ENCODE peak calls at places on chromosomes 1 and 21, in seven cellular contexts. V is CD8-positive, alpha-beta T cell; Q is mucosa of descending colon; F is brain microvascular endothelial cell; N is cardiac muscle cell; J is Peyer's patch; E is iPS DF 6.9. G is an unnamed sample.

GRCh38 chr1:115194571-115194970 is 105.3 kb upstream of the TSPAN2 start:
- DNase-seq in V (no peak), Q (no peak), F (no peak), N (no peak), J (no peak), E (no peak), G (no peak)

GRCh38 chr1:59498640-59499039 is 201.7 kb downstream of the FGGY start:
- DNase-seq in V (no peak), Q (no peak), F (no peak), N (peak; percentile 59), J (no peak), E (no peak), G (no peak)

GRCh38 chr1:205977348-205978014 is 25.7 kb downstream of the RAB7B start:
- DNase-seq in V (peak; percentile 78), Q (peak; percentile 77), F (peak; percentile 55), N (peak; percentile 88), J (peak; percentile 79), E (peak; percentile 68), G (peak; percentile 69)

GRCh38 chr1:169044296-169044695 is 62.2 kb upstream of the ATP1B1 start:
- DNase-seq in V (peak; percentile 30), Q (no peak), F (no peak), N (no peak), J (no peak), E (no peak), G (peak; percentile 44)

GRCh38 chr1:61754545-61754944 is 12.3 kb downstream of the PATJ start:
- DNase-seq in V (no peak), Q (no peak), F (no peak), N (no peak), J (no peak), E (no peak), G (no peak)

GRCh38 chr1:147207192-147207591 is 17.9 kb downstream of the FMO5 start:
- DNase-seq in V (no peak), Q (no peak), F (no peak), N (no peak), J (no peak), E (no peak), G (no peak)

GRCh38 chr1:58064281-58064680 is 482.2 kb downstream of the OMA1 start:
- DNase-seq in V (no peak), Q (no peak), F (no peak), N (no peak), J (no peak), E (no peak), G (no peak)

GRCh38 chr1:245716561-245716960 is 561.8 kb downstream of the KIF26B start:
- DNase-seq in V (no peak), Q (no peak), F (no peak), N (no peak), J (no peak), E (no peak), G (no peak)

GRCh38 chr1:176789571-176790090 is 326.7 kb downstream of the PAPPA2 start:
- DNase-seq in V (no peak), Q (no peak), F (no peak), N (no peak), J (no peak), E (no peak), G (no peak)

GRCh38 chr1:108016451-108016920 is 51.5 kb upstream of the VAV3 start:
- DNase-seq in V (no peak), Q (no peak), F (peak; percentile 87), N (peak; percentile 97), J (no peak), E (no peak), G (no peak)

GRCh38 chr1:35718492-35719336 is at the start of gene C1orf216:
- DNase-seq in V (peak; percentile 73), Q (peak; percentile 68), F (peak; percentile 53), N (peak; percentile 90), J (peak; percentile 69), E (no peak), G (peak; percentile 70)

GRCh38 chr21:43355925-43356289 is 71.0 kb downstream of the SIK1 start:
- DNase-seq in V (no peak), Q (no peak), F (no peak), N (no peak), J (no peak), E (no peak), G (no peak)

DNA sequence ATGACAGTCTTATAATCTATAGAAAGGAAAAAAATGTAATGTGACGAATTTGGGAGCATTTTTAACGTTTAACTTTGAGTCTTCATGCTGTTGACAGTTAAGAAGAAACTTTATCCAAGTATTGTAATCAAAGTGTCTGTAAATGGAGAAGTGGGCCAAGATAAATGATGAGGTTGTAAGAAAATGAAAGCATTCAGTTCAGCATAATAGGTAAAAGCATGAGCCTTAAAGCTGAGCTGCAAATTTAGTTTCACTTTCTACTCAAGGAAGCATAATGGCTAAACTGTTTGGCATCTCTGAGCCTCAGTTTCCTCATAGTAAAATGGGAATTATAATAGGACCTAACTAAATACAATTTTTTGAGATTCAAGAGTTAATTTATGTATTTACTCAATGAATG is 1554.8 kb downstream of the KCNT2 start:
- DNase-seq in V (no peak), Q (no peak), F (no peak), N (no peak), J (no peak), E (no peak), G (no peak)
- H3K36me3 ChIP-seq in V (no peaks in the 10 kb centered on the region), Q (no peaks in the 10 kb centered on the region), F (no peaks in the 10 kb centered on the region), N (no peaks in the 10 kb centered on the region), J (no peaks in the 10 kb centered on the region), E (no peaks in the 10 kb centered on the region), G (no peaks in the 10 kb centered on the region)

GRCh38 chr21:33751533-33751932 is 109.2 kb downstream of the ITSN1 start:
- DNase-seq in V (no peak), Q (no peak), F (no peak), N (no peak), J (no peak), E (no peak), G (no peak)

GRCh38 chr21:33752260-33752659 is 110.0 kb downstream of the ITSN1 start:
- DNase-seq in V (no peak), Q (no peak), F (no peak), N (no peak), J (no peak), E (no peak), G (no peak)

GRCh38 chr21:33750017-33750416 is 107.7 kb downstream of the ITSN1 start:
- DNase-seq in V (no peak), Q (no peak), F (no peak), N (peak; percentile 24), J (no peak), E (no peak), G (no peak)

GRCh38 chr21:33748903-33749302 is 106.6 kb downstream of the ITSN1 start:
- DNase-seq in V (no peak), Q (no peak), F (no peak), N (no peak), J (no peak), E (no peak), G (no peak)

DNA sequence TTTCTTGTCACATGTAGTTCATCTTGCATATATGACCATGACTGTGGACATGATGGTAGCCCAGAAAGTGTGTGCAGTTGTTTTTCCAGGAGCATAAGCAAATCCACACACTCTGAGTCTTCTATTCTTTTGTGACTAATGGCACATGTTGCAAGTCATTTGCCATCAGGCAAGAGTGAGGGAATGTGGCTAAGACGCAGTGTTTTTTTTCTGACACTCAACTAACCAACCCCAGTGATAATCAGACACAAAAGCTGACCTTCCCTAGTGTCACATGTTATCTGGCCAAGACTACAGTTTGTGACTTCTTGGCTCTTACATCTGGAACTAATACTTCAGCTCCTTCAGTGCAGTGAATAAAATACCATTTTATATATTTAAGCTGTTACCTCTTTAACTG is 108.8 kb downstream of the ITSN1 start:
- DNase-seq in V (no peak), Q (no peak), F (peak; percentile 28), N (peak; percentile 27), J (no peak), E (no peak), G (no peak)
- H3K36me3 ChIP-seq in V (no peaks in the 10 kb centered on the region), Q (no peaks in the 10 kb centered on the region), F (peaks cover 7% of the 10 kb centered on the region), N (peaks cover 16% of the 10 kb centered on the region), J (no peaks in the 10 kb centered on the region), E (peaks cover 2% of the 10 kb centered on the region), G (no peaks in the 10 kb centered on the region)

GRCh38 chr1:183209533-183210158 is 23.6 kb downstream of the LAMC2 start:
- DNase-seq in V (no peak), Q (no peak), F (peak; percentile 73), N (peak; percentile 74), J (no peak), E (no peak), G (no peak)

GRCh38 chr1:183200451-183200850 is 14.4 kb downstream of the LAMC2 start:
- DNase-seq in V (no peak), Q (no peak), F (no peak), N (no peak), J (no peak), E (no peak), G (no peak)

GRCh38 chr1:183206538-183207117 is 20.6 kb downstream of the LAMC2 start:
- DNase-seq in V (no peak), Q (no peak), F (no peak), N (peak; percentile 62), J (no peak), E (no peak), G (no peak)

GRCh38 chr1:183203094-183203493 is 17.0 kb downstream of the LAMC2 start:
- DNase-seq in V (no peak), Q (no peak), F (no peak), N (no peak), J (no peak), E (no peak), G (no peak)

DNA sequence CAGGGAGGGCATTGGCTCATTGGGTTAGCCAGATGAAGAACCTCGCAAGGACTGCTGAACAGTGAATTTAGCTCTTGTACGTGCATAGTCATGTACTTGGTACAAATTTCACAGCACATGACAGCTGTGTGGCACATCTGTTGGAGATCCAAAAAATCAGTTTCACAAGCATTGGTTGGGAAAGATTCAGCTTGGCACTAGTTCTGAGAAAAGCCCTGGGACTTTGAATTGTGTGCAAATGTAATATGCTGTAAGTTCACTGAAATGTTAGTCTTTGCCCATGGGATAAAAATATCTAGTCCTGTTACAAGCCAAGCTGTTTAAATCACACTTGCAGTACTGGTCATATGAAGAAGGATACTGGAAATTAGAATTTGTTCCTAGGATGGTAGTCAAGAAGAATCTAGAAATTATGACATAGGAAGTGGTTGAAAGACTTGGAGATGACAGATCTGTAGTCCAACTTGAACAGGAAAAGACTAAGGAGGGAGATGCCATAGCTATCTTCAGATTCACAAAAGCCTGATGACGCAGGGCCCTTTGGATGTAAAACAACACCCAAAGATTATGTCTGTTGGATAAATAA is 19.2 kb downstream of the LAMC2 start:
- DNase-seq in V (no peak), Q (no peak), F (peak; percentile 71), N (peak; percentile 93), J (no peak), E (no peak), G (no peak)
- H3K36me3 ChIP-seq in V (no peaks in the 10 kb centered on the region), Q (no peaks in the 10 kb centered on the region), F (no peaks in the 10 kb centered on the region), N (no peaks in the 10 kb centered on the region), J (no peaks in the 10 kb centered on the region), E (no peaks in the 10 kb centered on the region), G (no peaks in the 10 kb centered on the region)

GRCh38 chr1:156738916-156739315 is 2.0 kb downstream of the MRPL24 start:
- DNase-seq in V (no peak), Q (no peak), F (no peak), N (no peak), J (no peak), E (no peak), G (no peak)

GRCh38 chr1:156740679-156741612 is at the start of gene MRPL24:
- DNase-seq in V (peak; percentile 96), Q (peak; percentile 97), F (peak; percentile 100), N (peak; percentile 100), J (peak; percentile 96), E (peak; percentile 100), G (peak; percentile 100)

GRCh38 chr1:156740307-156740678 is 595 bp downstream of the MRPL24 start:
- DNase-seq in V (no peak), Q (no peak), F (no peak), N (no peak), J (no peak), E (no peak), G (no peak)

GRCh38 chr1:156741613-156741983 is 710 bp upstream of the MRPL24 start:
- DNase-seq in V (no peak), Q (no peak), F (no peak), N (no peak), J (no peak), E (no peak), G (no peak)

GRCh38 chr1:156738407-156738806 is 2.5 kb downstream of the MRPL24 start:
- DNase-seq in V (no peak), Q (no peak), F (no peak), N (no peak), J (no peak), E (no peak), G (no peak)
- H3K36me3 ChIP-seq in V (peaks cover 13% of the 10 kb centered on the region), Q (no peaks in the 10 kb centered on the region), F (peaks cover 37% of the 10 kb centered on the region), N (peaks cover 5% of the 10 kb centered on the region), J (no peaks in the 10 kb centered on the region), E (peaks cover 12% of the 10 kb centered on the region), G (peaks cover 8% of the 10 kb centered on the region)